ENCODE peak calls at places on chromosomes 13 and 19, in ten cellular contexts. U is transverse colon; H is skeletal muscle cell; D is esophagus muscularis mucosa; M is naive thymus-derived CD4-positive, alpha-beta T cell; S is GM10248; C is NCI-H446 treated with DMSO at 0.1 percent for 48 hours; Y is neural crest cell; N is left colon; L is memory B cell. T is an unnamed sample.

GRCh38 chr19:3532154-3533019 is 6.6 kb upstream of the TEKTIP1 start:
- DNase-seq in N (no peak), C (no peak), D (no peak), L (no peak), S (no peak), H (no peak), M (no peak), U (no peak), Y (no peak), T (no peak)

GRCh38 chr13:47934371-47934770 is 66.7 kb downstream of the SUCLA2 start:
- DNase-seq in Y (no peak), L (no peak), H (no peak), D (no peak), N (no peak), U (no peak), S (no peak), M (no peak), C (no peak), T (no peak)

GRCh38 chr19:17035842-17036424 is 9.3 kb upstream of the CPAMD8 start:
- DNase-seq in Y (no peak), S (no peak), U (peak), M (no peak), H (no peak), L (no peak), C (no peak), D (no peak), N (peak), T (no peak)

GRCh38 chr19:6424190-6424938 is at the start of gene KHSRP:
- DNase-seq in D (no peak), S (no peak), H (no peak), N (no peak), C (no peak), L (peak), U (no peak), M (peak), Y (no peak), T (no peak)

GRCh38 chr13:109610517-109610916 is 175.9 kb downstream of the IRS2 start:
- DNase-seq in C (no peak), H (no peak), L (no peak), Y (no peak), N (peak), M (peak), U (peak), S (peak), D (no peak), T (no peak)

GRCh38 chr19:17332677-17333581 is 1.7 kb downstream of the ANO8 start:
- DNase-seq in N (peak), M (no peak), H (no peak), S (no peak), D (no peak), Y (no peak), L (no peak), C (peak), U (no peak), T (peak)

GRCh38 chr13:20624213-20624612 is 57.3 kb downstream of the IFT88 start:
- DNase-seq in H (no peak), D (no peak), M (no peak), N (no peak), C (no peak), U (no peak), S (no peak), Y (no peak), L (no peak), T (no peak)

GRCh38 chr19:16016226-16017137 is 59.8 kb upstream of the TPM4 start:
- DNase-seq in Y (no peak), U (no peak), C (no peak), M (no peak), N (no peak), L (no peak), S (no peak), D (no peak), H (no peak), T (no peak)

GRCh38 chr13:56110751-56111150 is 1030.0 kb upstream of the PRR20A start:
- DNase-seq in L (no peak), C (no peak), M (no peak), D (no peak), S (no peak), H (no peak), Y (no peak), U (no peak), N (no peak), T (no peak)

GRCh38 chr13:71806885-71807284 is 60.1 kb downstream of the DACH1 start:
- DNase-seq in U (no peak), Y (no peak), S (no peak), D (no peak), L (no peak), N (no peak), C (no peak), M (no peak), H (no peak), T (no peak)

GRCh38 chr19:15891434-15891833 is 6.4 kb downstream of the CYP4F2 start:
- DNase-seq in U (no peak), L (no peak), N (no peak), Y (no peak), S (no peak), H (no peak), C (no peak), D (peak), M (no peak), T (no peak)

GRCh38 chr19:53086949-53087348 is 16.3 kb downstream of the ZNF160 start:
- DNase-seq in N (no peak), L (no peak), Y (no peak), D (no peak), S (no peak), U (no peak), H (peak), M (no peak), C (no peak), T (no peak)

GRCh38 chr19:45340232-45340898 is at the start of gene KLC3:
- DNase-seq in U (peak), L (peak), S (peak), D (no peak), Y (no peak), N (peak), C (no peak), M (peak), H (no peak), T (peak)

GRCh38 chr13:112248406-112248760 is 127.8 kb upstream of the SPACA7 start:
- DNase-seq in M (no peak), S (no peak), C (no peak), D (peak), L (no peak), H (no peak), N (no peak), Y (no peak), U (no peak), T (peak)

GRCh38 chr13:113022391-113023216 is 53.6 kb downstream of the MCF2L start:
- DNase-seq in N (no peak), L (no peak), D (no peak), Y (peak), U (no peak), M (no peak), S (no peak), H (no peak), C (no peak), T (no peak)

GRCh38 chr13:110070511-110071120 is 236.3 kb downstream of the COL4A1 start:
- DNase-seq in S (no peak), M (no peak), C (no peak), L (no peak), Y (no peak), H (peak), D (no peak), N (no peak), U (no peak), T (no peak)

GRCh38 chr19:2312819-2313501 is 5.0 kb upstream of the LINGO3 start:
- DNase-seq in N (no peak), L (no peak), D (no peak), H (no peak), C (no peak), M (no peak), Y (no peak), S (no peak), U (no peak), T (no peak)

GRCh38 chr19:39470724-39471339 is 9.8 kb upstream of the TIMM50 start:
- DNase-seq in U (no peak), D (no peak), C (no peak), N (no peak), Y (no peak), S (no peak), L (no peak), M (no peak), H (no peak), T (no peak)

GRCh38 chr13:26037302-26037701 is 14.5 kb downstream of the SHISA2 start:
- DNase-seq in H (no peak), M (no peak), U (no peak), N (no peak), S (no peak), C (no peak), L (no peak), Y (peak), D (no peak), T (no peak)

GRCh38 chr13:98203641-98204326 is 26.7 kb upstream of the RNF113B start:
- DNase-seq in M (no peak), Y (no peak), S (no peak), H (no peak), U (no peak), C (no peak), D (no peak), L (no peak), N (no peak), T (no peak)

GRCh38 chr19:33904681-33905080 is 108.0 kb downstream of the KCTD15 start:
- DNase-seq in C (no peak), D (no peak), Y (no peak), L (no peak), N (no peak), S (no peak), M (no peak), H (peak), U (no peak), T (no peak)

GRCh38 chr19:288911-289310 is 2.3 kb downstream of the PLPP2 start:
- DNase-seq in M (no peak), U (peak), L (no peak), Y (no peak), H (no peak), C (no peak), D (no peak), S (no peak), N (no peak), T (peak)

GRCh38 chr13:44800626-44801025 is 188.6 kb downstream of the NUFIP1 start:
- DNase-seq in M (no peak), S (no peak), H (no peak), N (no peak), Y (no peak), C (no peak), U (no peak), L (no peak), D (no peak), T (no peak)

GRCh38 chr19:34365463-34366401 is 736 bp downstream of the GPI start:
- DNase-seq in C (no peak), N (peak), D (no peak), L (no peak), U (peak), S (peak), M (no peak), Y (peak), H (no peak), T (peak)

GRCh38 chr13:97282705-97283104 is 60.6 kb downstream of the MBNL2 start:
- DNase-seq in M (no peak), N (no peak), H (no peak), C (no peak), L (no peak), U (no peak), Y (no peak), S (no peak), D (no peak), T (no peak)

GRCh38 chr19:29941828-29942403 is at the start of gene URI1:
- DNase-seq in S (peak), U (peak), H (peak), M (peak), Y (peak), L (peak), N (peak), D (peak), C (peak), T (peak)

GRCh38 chr19:41705393-41706174 is 2.8 kb upstream of the CEACAM5 start:
- DNase-seq in L (no peak), M (no peak), H (no peak), Y (no peak), U (peak), S (peak), C (no peak), N (peak), D (no peak), T (no peak)

GRCh38 chr13:96036515-96036914 is 16.7 kb downstream of the UGGT2 start:
- DNase-seq in Y (no peak), C (no peak), H (no peak), N (no peak), L (no peak), U (no peak), D (no peak), S (no peak), M (no peak), T (no peak)

GRCh38 chr13:50450279-50450678 is 393.2 kb downstream of the DLEU7 start:
- DNase-seq in C (no peak), N (no peak), M (no peak), Y (no peak), U (no peak), L (no peak), S (no peak), H (no peak), D (no peak), T (no peak)